ENCODE peak calls at places on chromosome 7, in five cellular contexts. K, D, N, W and M are unnamed samples.

GRCh38 chr7:143434660-143435059 is 8.6 kb upstream of the TAS2R60 start:
- DNase-seq in K (peak), D (no peak), N (no peak), W (no peak), M (no peak)

GRCh38 chr7:30789334-30789711 is 18.1 kb downstream of the MINDY4 start:
- DNase-seq in K (peak), D (no peak), N (peak), W (no peak), M (no peak)

GRCh38 chr7:29915481-29916215 is 74.0 kb downstream of the SCRN1 start:
- DNase-seq in K (peak), D (no peak), N (no peak), W (peak), M (no peak)

GRCh38 chr7:146736446-146737190 is 620.0 kb downstream of the CNTNAP2 start:
- DNase-seq in K (no peak), D (no peak), N (no peak), W (no peak), M (no peak)

GRCh38 chr7:151426486-151426905 is 13.4 kb downstream of the CRYGN start:
- DNase-seq in K (peak), D (no peak), N (peak), W (no peak), M (no peak)

GRCh38 chr7:117682681-117683385 is 190.4 kb downstream of the CTTNBP2 start:
- DNase-seq in K (peak), D (no peak), N (peak), W (peak), M (no peak)

GRCh38 chr7:135342887-135343286 is 109.2 kb downstream of the STRA8 start:
- DNase-seq in K (peak), D (no peak), N (no peak), W (no peak), M (no peak)

GRCh38 chr7:19112290-19113000 is 5.0 kb downstream of the TWIST1 start:
- DNase-seq in K (peak), D (peak), N (peak), W (peak), M (peak)

GRCh38 chr7:111630862-111631261 is 68.6 kb upstream of the IMMP2L start:
- DNase-seq in K (no peak), D (no peak), N (no peak), W (no peak), M (no peak)

GRCh38 chr7:15905251-15906040 is 219.0 kb upstream of the MEOX2 start:
- DNase-seq in K (no peak), D (no peak), N (no peak), W (no peak), M (no peak)

GRCh38 chr7:151728746-151729145 is 148.2 kb downstream of the PRKAG2 start:
- DNase-seq in K (no peak), D (no peak), N (no peak), W (no peak), M (no peak)

GRCh38 chr7:638256-639011 is 88.1 kb upstream of the DNAAF5 start:
- DNase-seq in K (no peak), D (no peak), N (no peak), W (no peak), M (no peak)

GRCh38 chr7:17598846-17599245 is 300.4 kb downstream of the AHR start:
- DNase-seq in K (peak), D (no peak), N (no peak), W (no peak), M (no peak)

GRCh38 chr7:1859266-1860035 is 189.4 kb downstream of the ELFN1 start:
- DNase-seq in K (no peak), D (no peak), N (no peak), W (no peak), M (no peak)

GRCh38 chr7:13850185-13850752 is 139.2 kb downstream of the ETV1 start:
- DNase-seq in K (peak), D (no peak), N (peak), W (peak), M (no peak)

GRCh38 chr7:4948402-4948801 is 10.6 kb downstream of the MMD2 start:
- DNase-seq in K (no peak), D (no peak), N (no peak), W (no peak), M (no peak)

GRCh38 chr7:30930621-30931020 is 19.0 kb downstream of the AQP1 start:
- DNase-seq in K (no peak), D (no peak), N (no peak), W (no peak), M (no peak)

GRCh38 chr7:106425017-106425719 is 140.4 kb upstream of the NAMPT start:
- DNase-seq in K (peak), D (no peak), N (peak), W (no peak), M (no peak)

GRCh38 chr7:81641873-81642272 is 128.0 kb downstream of the HGF start:
- DNase-seq in K (no peak), D (no peak), N (no peak), W (no peak), M (no peak)

GRCh38 chr7:100604078-100604975 is 2.2 kb downstream of the PCOLCE start:
- DNase-seq in K (peak), D (peak), N (peak), W (peak), M (no peak)

GRCh38 chr7:97118306-97118917 is 914 bp downstream of the SDHAF3 start:
- DNase-seq in K (no peak), D (no peak), N (peak), W (no peak), M (no peak)

GRCh38 chr7:151491859-151492258 is 27.8 kb downstream of the RHEB start:
- DNase-seq in K (peak), D (no peak), N (peak), W (peak), M (no peak)

GRCh38 chr7:73332447-73332846 is 4.5 kb downstream of the FKBP6 start:
- DNase-seq in K (no peak), D (no peak), N (no peak), W (no peak), M (no peak)

GRCh38 chr7:84142726-84143125 is 51.9 kb downstream of the SEMA3A start:
- DNase-seq in K (peak), D (no peak), N (peak), W (no peak), M (no peak)

GRCh38 chr7:74173866-74174605 is at the start of gene EIF4H:
- DNase-seq in K (peak), D (peak), N (peak), W (peak), M (peak)

GRCh38 chr7:100443096-100443840 is 7.0 kb upstream of the PPP1R35 start:
- DNase-seq in K (no peak), D (no peak), N (no peak), W (no peak), M (no peak)

GRCh38 chr7:157032128-157032527 is 21.7 kb upstream of the MNX1 start:
- DNase-seq in K (no peak), D (no peak), N (no peak), W (no peak), M (no peak)

GRCh38 chr7:113891828-113892227 is 27.0 kb downstream of the PPP1R3A start:
- DNase-seq in K (peak), D (no peak), N (no peak), W (no peak), M (no peak)

GRCh38 chr7:158976468-158976848 is 120.1 kb downstream of the DYNC2I1 start:
- DNase-seq in K (no peak), D (peak), N (no peak), W (peak), M (no peak)

GRCh38 chr7:9502269-9502668 is 1068.9 kb downstream of the NXPH1 start:
- DNase-seq in K (no peak), D (no peak), N (no peak), W (no peak), M (no peak)

GRCh38 chr7:120452665-120453064 is 179.7 kb downstream of the KCND2 start:
- DNase-seq in K (no peak), D (no peak), N (no peak), W (no peak), M (no peak)
- H2BK15ac ChIP-seq in K (no peak), D (no peak), N (no peak), W (no peak), M (no peak)

DNA sequence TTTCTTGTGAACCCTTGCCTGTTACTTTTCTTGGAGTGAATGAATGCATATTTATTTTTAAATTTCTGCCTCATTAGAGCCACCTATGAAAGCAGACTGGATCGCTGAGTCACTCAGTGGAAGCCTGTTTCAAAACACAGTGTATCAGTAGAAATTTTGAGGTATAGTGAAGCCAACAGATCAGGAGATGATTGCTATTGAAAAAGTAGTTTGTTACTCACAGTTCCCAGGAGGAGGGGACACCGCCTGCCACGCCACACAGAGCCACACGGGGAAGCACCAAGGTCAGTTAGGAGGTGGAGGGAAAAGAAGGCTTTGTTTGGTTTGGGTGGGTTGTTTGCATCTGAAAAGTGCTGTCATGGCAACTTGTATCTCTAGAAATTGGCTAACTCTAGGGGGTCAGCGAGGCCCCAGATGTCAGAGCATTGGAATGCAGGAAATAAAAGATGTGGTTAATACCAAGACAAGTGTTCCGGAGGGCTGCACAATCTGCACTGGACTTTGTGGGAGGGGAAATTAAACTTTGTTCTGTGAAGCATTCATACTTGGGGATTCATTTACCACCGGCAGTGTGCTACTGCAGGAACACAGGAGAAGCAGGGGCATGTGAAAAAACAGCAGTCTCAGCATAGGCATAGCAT is 106.4 kb upstream of the SDK1 start:
- DNase-seq in K (peak), D (peak), N (peak), W (peak), M (peak)
- H2BK15ac ChIP-seq in K (no peak), D (no peak), N (no peak), W (no peak), M (no peak)

DNA sequence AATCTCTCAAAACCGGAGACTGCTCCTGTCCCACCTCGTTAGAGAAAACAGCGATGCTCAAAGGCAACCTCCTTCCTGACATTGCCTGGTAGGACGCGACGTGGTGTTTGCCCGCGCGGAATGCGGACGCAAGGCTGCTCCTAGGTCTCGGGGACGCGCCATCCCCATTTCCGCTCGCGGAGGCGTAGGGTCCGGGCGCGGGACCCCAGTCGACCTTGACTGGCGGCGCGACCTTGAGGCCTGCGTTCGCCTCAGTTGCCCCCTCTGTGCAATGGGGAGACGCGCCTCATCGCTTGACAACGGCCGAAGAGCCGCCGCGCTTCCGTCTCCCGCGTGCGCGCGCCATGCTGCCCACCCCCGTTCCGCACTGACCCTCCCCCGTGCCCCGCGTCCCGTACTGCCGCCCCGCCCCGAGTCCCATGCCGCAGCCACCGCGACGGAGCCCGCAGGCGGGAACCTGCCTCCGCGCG is 412 bp upstream of the PPIA start:
- DNase-seq in K (peak), D (no peak), N (peak), W (peak), M (no peak)
- H2BK15ac ChIP-seq in K (no peak), D (no peak), N (no peak), W (no peak), M (peak)

GRCh38 chr7:108345710-108346336 is 110.4 kb downstream of the NRCAM start:
- DNase-seq in K (no peak), D (no peak), N (no peak), W (peak), M (no peak)
- H2BK15ac ChIP-seq in K (no peak), D (no peak), N (no peak), W (peak), M (no peak)

GRCh38 chr7:129434172-129434845 is at the start of gene STRIP2:
- DNase-seq in K (peak), D (peak), N (peak), W (peak), M (peak)
- H2BK15ac ChIP-seq in K (no peak), D (no peak), N (peak), W (no peak), M (peak)

GRCh38 chr7:36765605-36766004 is 41.3 kb upstream of the AOAH start:
- DNase-seq in K (no peak), D (peak), N (no peak), W (peak), M (no peak)
- H2BK15ac ChIP-seq in K (no peak), D (no peak), N (no peak), W (no peak), M (no peak)